ENCODE peak calls at places on chromosome 20, in six cellular contexts. N is iPS-NIHi11; W is spleen; V is naive thymus-derived CD8-positive, alpha-beta T cell; S is stimulated activated CD4-positive, alpha-beta T cell treated with anti-CD3 and anti-CD28 coated beads, Interleukin-1b, Interleukin-23, amount 100 ng/mL, for 24 hours; I is stromal cell of bone marrow. K is an unnamed sample.

GRCh38 chr20:24421071-24421470 is 48.4 kb upstream of the SYNDIG1 start:
- DNase-seq in N (no peak), W (no peak), V (no peak), S (no peak), I (no peak), K (no peak)

GRCh38 chr20:21102691-21103311 is 3.4 kb downstream of the LINC00237 start:
- DNase-seq in N (peak), W (peak), V (peak), S (no peak), I (no peak), K (no peak)

GRCh38 chr20:59013959-59014608 is 5.1 kb upstream of the TUBB1 start:
- DNase-seq in N (no peak), W (peak), V (no peak), S (no peak), I (peak), K (no peak)

GRCh38 chr20:17525650-17526049 is 5.5 kb downstream of the BFSP1 start:
- DNase-seq in N (peak), W (no peak), V (no peak), S (no peak), I (no peak), K (no peak)

GRCh38 chr20:51175724-51176123 is 152.8 kb upstream of the KCNG1 start:
- DNase-seq in N (no peak), W (no peak), V (no peak), S (no peak), I (no peak), K (no peak)

GRCh38 chr20:63042448-63043071 is 35.8 kb upstream of the BHLHE23 start:
- DNase-seq in N (no peak), W (peak), V (no peak), S (no peak), I (no peak), K (no peak)

GRCh38 chr20:48298851-48299484 is 513.7 kb upstream of the SULF2 start:
- DNase-seq in N (no peak), W (no peak), V (no peak), S (no peak), I (peak), K (no peak)

GRCh38 chr20:16027710-16028109 is 545.5 kb downstream of the KIF16B start:
- DNase-seq in N (no peak), W (no peak), V (no peak), S (no peak), I (no peak), K (no peak)

GRCh38 chr20:59933296-59933848 is at the start of gene SYCP2:
- DNase-seq in N (peak), W (peak), V (peak), S (peak), I (no peak), K (no peak)

GRCh38 chr20:59783020-59784010 is 150.1 kb downstream of the SYCP2 start:
- DNase-seq in N (peak), W (no peak), V (no peak), S (peak), I (peak), K (no peak)

GRCh38 chr20:11001767-11002540 is 328.2 kb upstream of the JAG1 start:
- DNase-seq in N (no peak), W (no peak), V (no peak), S (no peak), I (no peak), K (no peak)

GRCh38 chr20:4972506-4973251 is 28.6 kb downstream of the SLC23A2 start:
- DNase-seq in N (no peak), W (no peak), V (no peak), S (no peak), I (no peak), K (no peak)

GRCh38 chr20:62320581-62321354 is 18.0 kb downstream of the ADRM1 start:
- DNase-seq in N (peak), W (no peak), V (peak), S (no peak), I (no peak), K (no peak)